ENCODE peak calls at places on chromosomes 4 and X, in six cellular contexts. One of them, this sample, is unnamed.

GRCh38 chr4:30801876-30802275 is 81.7 kb downstream of the PCDH7 start:
- DNase-seq in sciatic nerve: no peak
- DNase-seq in A172: peak
- DNase-seq in lower leg skin: no peak
- DNase-seq in B cell: no peak
- DNase-seq in HTR-8/SVneo: no peak
- DNase-seq in this sample: no peak

GRCh38 chrX:108165349-108166111 is 74.0 kb downstream of the ATG4A start:
- DNase-seq in sciatic nerve: no peak
- DNase-seq in A172: peak
- DNase-seq in B cell: no peak
- DNase-seq in HTR-8/SVneo: peak
- DNase-seq in lower leg skin: no peak
- DNase-seq in this sample: no peak

GRCh38 chr4:33626242-33626641 is 2618.1 kb downstream of the ARAP2 start:
- DNase-seq in A172: no peak
- DNase-seq in sciatic nerve: no peak
- DNase-seq in HTR-8/SVneo: no peak
- DNase-seq in lower leg skin: no peak
- DNase-seq in B cell: no peak
- DNase-seq in this sample: no peak

GRCh38 chr4:48147621-48148020 is 13.6 kb upstream of the TXK start:
- DNase-seq in HTR-8/SVneo: no peak
- DNase-seq in B cell: no peak
- DNase-seq in sciatic nerve: no peak
- DNase-seq in A172: no peak
- DNase-seq in lower leg skin: no peak
- DNase-seq in this sample: no peak

GRCh38 chrX:103941201-103941975 is 21.0 kb upstream of the TMSB15B start:
- DNase-seq in B cell: no peak
- DNase-seq in A172: peak
- DNase-seq in sciatic nerve: no peak
- DNase-seq in lower leg skin: no peak
- DNase-seq in HTR-8/SVneo: no peak
- DNase-seq in this sample: no peak

GRCh38 chrX:69362889-69363288 is 141.2 kb upstream of the NALF2 start:
- DNase-seq in lower leg skin: no peak
- DNase-seq in sciatic nerve: peak
- DNase-seq in HTR-8/SVneo: no peak
- DNase-seq in B cell: no peak
- DNase-seq in A172: no peak
- DNase-seq in this sample: no peak

GRCh38 chr4:150217192-150217591 is 138.9 kb downstream of the DCLK2 start:
- DNase-seq in sciatic nerve: no peak
- DNase-seq in A172: peak
- DNase-seq in HTR-8/SVneo: no peak
- DNase-seq in lower leg skin: no peak
- DNase-seq in B cell: no peak
- DNase-seq in this sample: no peak

GRCh38 chr4:187171731-187172339 is 448.2 kb upstream of the FAT1 start:
- DNase-seq in lower leg skin: no peak
- DNase-seq in B cell: no peak
- DNase-seq in A172: no peak
- DNase-seq in sciatic nerve: no peak
- DNase-seq in HTR-8/SVneo: no peak
- DNase-seq in this sample: no peak

GRCh38 chrX:151631822-151632221 is 63.4 kb upstream of the PRRG3 start:
- DNase-seq in A172: no peak
- DNase-seq in lower leg skin: no peak
- DNase-seq in sciatic nerve: no peak
- DNase-seq in B cell: no peak
- DNase-seq in HTR-8/SVneo: no peak
- DNase-seq in this sample: no peak

GRCh38 chr4:148355442-148356123 is 86.6 kb downstream of the NR3C2 start:
- DNase-seq in A172: no peak
- DNase-seq in sciatic nerve: no peak
- DNase-seq in B cell: no peak
- DNase-seq in lower leg skin: no peak
- DNase-seq in HTR-8/SVneo: no peak
- DNase-seq in this sample: no peak

GRCh38 chrX:81120270-81120935 is 81.3 kb downstream of the HMGN5 start:
- DNase-seq in lower leg skin: no peak
- DNase-seq in sciatic nerve: no peak
- DNase-seq in B cell: no peak
- DNase-seq in HTR-8/SVneo: no peak
- DNase-seq in A172: peak
- DNase-seq in this sample: no peak

GRCh38 chrX:120251471-120252011 is 929 bp downstream of the ZBTB33 start:
- DNase-seq in sciatic nerve: peak
- DNase-seq in A172: peak
- DNase-seq in B cell: peak
- DNase-seq in lower leg skin: no peak
- DNase-seq in HTR-8/SVneo: no peak
- DNase-seq in this sample: no peak

GRCh38 chrX:103774070-103774642 is 2.5 kb upstream of the PLP1 start:
- DNase-seq in A172: peak
- DNase-seq in B cell: no peak
- DNase-seq in lower leg skin: no peak
- DNase-seq in HTR-8/SVneo: peak
- DNase-seq in sciatic nerve: no peak
- DNase-seq in this sample: no peak

GRCh38 chr4:69818060-69818639 is 41.8 kb downstream of the SULT1E1 start:
- DNase-seq in HTR-8/SVneo: no peak
- DNase-seq in A172: no peak
- DNase-seq in B cell: no peak
- DNase-seq in sciatic nerve: no peak
- DNase-seq in lower leg skin: no peak
- DNase-seq in this sample: no peak

GRCh38 chr4:136078971-136079370 is 1453.3 kb downstream of the PCDH18 start:
- DNase-seq in A172: peak
- DNase-seq in HTR-8/SVneo: no peak
- DNase-seq in B cell: no peak
- DNase-seq in sciatic nerve: no peak
- DNase-seq in lower leg skin: no peak
- DNase-seq in this sample: no peak

GRCh38 chrX:54978448-54978847 is 15.5 kb downstream of the PFKFB1 start:
- DNase-seq in A172: no peak
- DNase-seq in B cell: no peak
- DNase-seq in lower leg skin: no peak
- DNase-seq in HTR-8/SVneo: no peak
- DNase-seq in sciatic nerve: no peak
- DNase-seq in this sample: no peak

GRCh38 chr4:58063761-58064160 is 953.6 kb upstream of the IGFBP7 start:
- DNase-seq in HTR-8/SVneo: no peak
- DNase-seq in lower leg skin: no peak
- DNase-seq in B cell: no peak
- DNase-seq in A172: peak
- DNase-seq in sciatic nerve: no peak
- DNase-seq in this sample: no peak

GRCh38 chr4:110107868-110108267 is 90.5 kb downstream of the ELOVL6 start:
- DNase-seq in lower leg skin: no peak
- DNase-seq in A172: no peak
- DNase-seq in B cell: no peak
- DNase-seq in HTR-8/SVneo: no peak
- DNase-seq in sciatic nerve: no peak
- DNase-seq in this sample: no peak

GRCh38 chr4:16843831-16844508 is 54.5 kb downstream of the LDB2 start:
- DNase-seq in sciatic nerve: no peak
- DNase-seq in A172: no peak
- DNase-seq in lower leg skin: no peak
- DNase-seq in HTR-8/SVneo: no peak
- DNase-seq in B cell: no peak
- DNase-seq in this sample: no peak

GRCh38 chr4:108466936-108467902 is 153.2 kb upstream of the RPL34 start:
- DNase-seq in B cell: no peak
- DNase-seq in lower leg skin: no peak
- DNase-seq in HTR-8/SVneo: peak
- DNase-seq in sciatic nerve: no peak
- DNase-seq in A172: peak
- DNase-seq in this sample: no peak

GRCh38 chrX:100328342-100328741 is 81.7 kb downstream of the PCDH19 start:
- DNase-seq in B cell: no peak
- DNase-seq in HTR-8/SVneo: no peak
- DNase-seq in sciatic nerve: no peak
- DNase-seq in A172: no peak
- DNase-seq in lower leg skin: no peak
- DNase-seq in this sample: no peak

GRCh38 chr4:26749867-26750266 is 110.8 kb upstream of the STIM2 start:
- DNase-seq in B cell: no peak
- DNase-seq in sciatic nerve: no peak
- DNase-seq in HTR-8/SVneo: no peak
- DNase-seq in lower leg skin: no peak
- DNase-seq in A172: no peak
- DNase-seq in this sample: no peak

GRCh38 chr4:146478009-146478408 is 43.7 kb downstream of the SLC10A7 start:
- DNase-seq in B cell: no peak
- DNase-seq in HTR-8/SVneo: no peak
- DNase-seq in lower leg skin: no peak
- DNase-seq in sciatic nerve: no peak
- DNase-seq in A172: no peak
- DNase-seq in this sample: no peak

GRCh38 chr4:188433916-188434315 is 294.7 kb downstream of the TRIML1 start:
- DNase-seq in B cell: no peak
- DNase-seq in sciatic nerve: no peak
- DNase-seq in HTR-8/SVneo: no peak
- DNase-seq in A172: no peak
- DNase-seq in lower leg skin: no peak
- DNase-seq in this sample: no peak

GRCh38 chrX:22163306-22163705 is 109.4 kb upstream of the CBLL2 start:
- DNase-seq in HTR-8/SVneo: no peak
- DNase-seq in lower leg skin: no peak
- DNase-seq in sciatic nerve: no peak
- DNase-seq in B cell: no peak
- DNase-seq in A172: no peak
- DNase-seq in this sample: no peak

This sample was measured in GOT3.